ENCODE peak calls at places on chromosomes 11 and 22, in nine cellular contexts. N is H54; O is thyroid gland; B is H9; J is mesenchymal stem cell; P is IMR-90; T is central memory CD4-positive, alpha-beta T cell; Z is kidney; G is activated CD4-positive, alpha-beta memory T cell treated with anti-CD3 and anti-CD28 coated beads, Interleukin-2, amount 10 ng/mL, durations not matched to agents 7 days and 5 days. R is an unnamed sample.

GRCh38 chr11:69493931-69494821 is 12.7 kb downstream of the LINC01488 start:
- DNase-seq in J (no peak), O (no peak), Z (peak), N (no peak), B (no peak), P (no peak), G (no peak), T (no peak), R (no peak)

GRCh38 chr11:132177106-132177505 is 806.7 kb downstream of the NTM start:
- DNase-seq in N (no peak), T (no peak), O (no peak), G (no peak), Z (no peak), B (no peak), J (peak), P (peak), R (no peak)

GRCh38 chr22:41243361-41243760 is 2.6 kb upstream of the CHADL start:
- DNase-seq in T (no peak), J (no peak), B (no peak), G (no peak), P (no peak), Z (no peak), N (no peak), O (no peak), R (no peak)

GRCh38 chr11:76662656-76663460 is 7.7 kb downstream of the LRRC32 start:
- DNase-seq in O (no peak), N (no peak), P (no peak), J (no peak), T (no peak), B (no peak), Z (peak), G (no peak), R (no peak)

GRCh38 chr11:59186130-59186594 is 14.2 kb downstream of the DTX4 start:
- DNase-seq in N (peak), O (peak), G (peak), J (no peak), T (peak), Z (no peak), P (no peak), B (peak), R (peak)

GRCh38 chr11:34439521-34440258 is 956 bp downstream of the CAT start:
- DNase-seq in N (no peak), G (no peak), P (no peak), O (no peak), Z (no peak), B (no peak), T (no peak), J (no peak), R (no peak)

GRCh38 chr11:33891714-33892327 is at the start of gene LMO2:
- DNase-seq in N (no peak), P (no peak), G (no peak), O (no peak), T (no peak), J (no peak), Z (no peak), B (no peak), R (no peak)

GRCh38 chr11:121253951-121254350 is 38.6 kb upstream of the SC5D start:
- DNase-seq in G (no peak), B (no peak), N (no peak), O (peak), P (no peak), J (no peak), T (no peak), Z (no peak), R (no peak)

GRCh38 chr11:112352907-112353306 is 92.2 kb upstream of the PLET1 start:
- DNase-seq in P (peak), J (no peak), G (no peak), T (no peak), O (no peak), B (no peak), N (no peak), Z (no peak), R (no peak)

GRCh38 chr11:118319031-118319814 is 14.7 kb downstream of the CD3E start:
- DNase-seq in Z (no peak), J (no peak), N (no peak), G (no peak), O (no peak), B (no peak), T (no peak), P (no peak), R (no peak)

GRCh38 chr11:34028407-34028804 is 23.1 kb upstream of the CAPRIN1 start:
- DNase-seq in P (peak), N (no peak), B (no peak), Z (no peak), O (peak), J (no peak), G (no peak), T (no peak), R (no peak)

GRCh38 chr22:38316340-38317236 is 645 bp downstream of the CSNK1E start:
- DNase-seq in T (peak), O (peak), P (peak), B (no peak), Z (peak), J (peak), N (peak), G (peak), R (peak)